ENCODE peak calls at places on chromosomes 5 and 9, in four cellular contexts. V is HepG2, E is K562, T is GM12878. Z is an unnamed sample.

GRCh38 chr9:79807966-79808365 is 236.2 kb downstream of the TLE4 start:
- DNase-seq in V (no peak), E (no peak), T (no peak), Z (no peak)

GRCh38 chr5:41435276-41435675 is 75.1 kb downstream of the PLCXD3 start:
- DNase-seq in V (no peak), E (no peak), T (no peak), Z (no peak)

GRCh38 chr5:142386151-142387021 is 61.6 kb upstream of the SPRY4 start:
- DNase-seq in V (peak; percentile 24), E (no peak), T (no peak), Z (no peak)

GRCh38 chr5:115052948-115053347 is 116.8 kb downstream of the TRIM36 start:
- DNase-seq in V (no peak), E (no peak), T (no peak), Z (no peak)

GRCh38 chr9:33893861-33894260 is 76.9 kb downstream of the UBE2R2 start:
- DNase-seq in V (no peak), E (no peak), T (no peak), Z (no peak)

GRCh38 chr9:132543960-132544359 is 38.4 kb upstream of the BARHL1 start:
- DNase-seq in V (no peak), E (no peak), T (no peak), Z (no peak)

GRCh38 chr9:133031496-133031911 is 707 bp downstream of the GTF3C5 start:
- DNase-seq in V (no peak), E (no peak), T (no peak), Z (no peak)

GRCh38 chr9:18629136-18629535 is 155.2 kb downstream of the ADAMTSL1 start:
- DNase-seq in V (no peak), E (no peak), T (no peak), Z (no peak)

GRCh38 chr9:94649100-94649855 is 10.0 kb upstream of the FBP1 start:
- DNase-seq in V (no peak), E (no peak), T (no peak), Z (no peak)

GRCh38 chr5:149080294-149080693 is 17.4 kb upstream of the SH3TC2 start:
- DNase-seq in V (no peak), E (no peak), T (no peak), Z (no peak)

GRCh38 chr5:149083846-149084245 is 21.0 kb upstream of the SH3TC2 start:
- DNase-seq in V (no peak), E (no peak), T (no peak), Z (no peak)

GRCh38 chr5:149082271-149082670 is 19.4 kb upstream of the SH3TC2 start:
- DNase-seq in V (no peak), E (no peak), T (no peak), Z (no peak)

DNA sequence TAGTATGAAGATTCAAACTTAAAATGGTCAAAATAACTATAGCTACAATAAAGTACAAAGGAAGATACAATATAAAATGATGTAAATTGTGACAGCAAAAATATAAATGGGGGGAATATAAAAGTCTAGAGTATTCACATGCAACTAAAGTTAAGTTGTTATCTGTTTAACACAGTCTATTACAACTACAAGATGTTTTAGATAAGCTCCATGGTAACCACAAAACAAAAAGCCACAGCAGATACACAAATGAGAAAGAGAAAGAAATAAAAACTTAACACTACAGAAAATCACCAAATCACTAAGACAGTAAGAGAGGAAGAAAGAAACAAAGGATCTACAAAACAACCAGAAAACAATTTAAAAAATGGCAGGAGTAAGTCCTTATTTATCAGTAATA is 17.0 kb upstream of the SH3TC2 start:
- DNase-seq in V (no peak), E (no peak), T (no peak), Z (no peak)
- TF ChIP-seq BRCA1 in V (no peak), E (no peak), T (no peak), Z (no peak)

DNA sequence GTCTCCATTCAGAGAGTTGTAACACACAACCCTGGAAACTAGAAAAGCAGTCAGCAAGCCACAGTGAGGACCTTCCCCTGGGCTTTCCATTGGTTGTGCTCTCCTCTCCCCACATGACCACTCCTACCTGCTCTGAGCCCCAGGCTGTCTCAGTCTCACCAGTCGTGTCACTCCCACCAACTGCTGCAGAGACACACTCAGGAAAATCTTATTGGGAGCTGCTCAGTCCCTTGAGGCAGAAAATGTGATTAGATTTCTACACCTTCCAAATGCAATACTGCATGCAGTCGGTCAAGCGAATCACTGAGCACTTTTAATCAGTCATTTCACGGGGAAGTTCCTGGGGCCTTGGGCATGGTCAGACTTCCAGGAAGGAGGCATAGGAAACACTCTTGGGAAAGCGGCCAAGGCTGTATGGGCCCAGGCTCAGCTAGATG is 284.2 kb upstream of the NMUR2 start:
- DNase-seq in V (no peak), E (no peak), T (no peak), Z (no peak)
- TF ChIP-seq YY1 in V (no peak), E (no peak), T (no peak), Z (no peak)

DNA sequence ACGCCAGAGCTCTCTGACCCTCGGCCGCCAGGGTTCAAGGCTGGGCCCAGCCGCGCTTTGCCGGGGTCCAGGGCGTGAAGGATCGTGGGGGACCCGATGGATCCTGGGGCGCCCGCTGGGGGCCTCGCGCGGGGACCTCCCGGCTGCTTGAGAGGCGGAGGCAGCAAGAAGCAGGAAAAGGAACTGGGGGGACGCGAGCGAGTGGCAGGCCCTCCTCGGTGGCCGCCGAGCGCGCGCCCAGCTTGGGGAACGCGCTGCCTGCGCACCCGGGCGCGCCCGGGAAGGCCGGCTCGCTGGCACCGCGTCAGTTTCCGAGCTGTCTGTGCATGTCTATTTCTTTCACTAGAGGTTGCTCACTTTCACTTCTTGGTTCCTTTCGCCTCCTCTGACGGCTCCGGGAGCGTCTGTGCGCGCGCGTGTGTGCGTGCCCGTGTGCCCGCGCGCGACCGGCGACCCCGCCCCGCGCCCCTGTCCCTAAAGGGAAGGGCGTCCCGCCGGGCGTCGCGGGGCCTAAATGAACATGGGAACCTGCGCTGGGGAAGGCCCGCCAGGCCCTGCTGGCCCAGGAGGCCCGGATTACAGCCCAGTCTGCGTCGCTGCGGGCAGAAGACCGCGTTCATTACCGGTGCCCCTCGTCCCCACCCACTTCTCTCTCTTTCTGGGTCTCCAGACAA is 205.5 kb upstream of the IER5L start:
- DNase-seq in V (no peak), E (no peak), T (peak; percentile 38), Z (no peak)
- TF ChIP-seq BRCA1 in V (no peak), E (no peak), T (no peak), Z (no peak)

GRCh38 chr9:97518909-97519307 is 17.4 kb downstream of the TMOD1 start:
- DNase-seq in V (no peak), E (no peak), T (no peak), Z (no peak)
- TF ChIP-seq YY1 in V (no peak), E (no peak), T (no peak), Z (no peak)

GRCh38 chr5:138128344-138128743 is 10.9 kb downstream of the NME5 start:
- DNase-seq in V (no peak), E (no peak), T (no peak), Z (no peak)
- TF ChIP-seq BRCA1 in V (no peak), E (no peak), T (no peak), Z (no peak)

GRCh38 chr9:105539452-105539851 is 18.5 kb upstream of the FKTN start:
- DNase-seq in V (no peak), E (peak; percentile 21), T (no peak), Z (no peak)
- TF ChIP-seq YY1 in V (no peak), E (no peak), T (no peak), Z (no peak)

DNA sequence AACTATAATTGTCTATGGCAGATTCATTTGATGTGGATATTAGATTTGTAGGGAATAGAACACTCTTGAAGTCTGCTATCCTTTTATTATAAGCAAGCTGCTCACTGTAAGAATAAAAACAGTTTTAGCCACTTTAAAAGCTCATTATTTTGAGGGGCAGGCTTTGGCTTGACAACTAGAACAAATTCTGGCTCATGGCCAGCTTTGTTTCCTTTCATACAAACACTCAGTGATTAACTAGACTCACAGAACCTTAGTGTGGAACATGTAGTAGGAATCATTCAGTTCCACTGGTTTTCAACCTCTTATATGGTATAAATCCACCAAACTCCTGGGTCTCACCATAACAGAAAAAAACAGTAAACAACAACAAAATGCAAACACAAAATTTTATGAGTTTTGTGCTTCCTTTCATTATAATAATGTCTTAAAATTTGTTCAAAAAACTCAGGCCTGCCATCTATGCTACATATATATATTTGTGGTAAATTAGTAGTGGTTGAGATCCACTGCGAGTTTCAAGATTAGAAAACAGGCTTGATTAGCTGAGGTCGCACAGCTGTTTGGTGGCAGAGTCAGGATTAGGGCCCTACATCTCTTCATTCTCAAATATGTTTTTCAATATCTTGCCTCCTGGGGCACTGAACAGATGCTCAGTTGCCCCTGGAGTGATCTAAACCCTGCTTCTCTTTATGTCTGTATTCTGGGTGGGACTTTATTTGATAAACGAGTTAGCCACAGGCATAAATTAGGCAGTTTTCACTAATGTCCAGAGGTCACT is 27.6 kb upstream of the CEP120 start:
- DNase-seq in V (no peak), E (no peak), T (no peak), Z (no peak)
- TF ChIP-seq BRCA1 in V (no peak), E (no peak), T (no peak), Z (no peak)